ENCODE peak calls at places on chromosomes 13 and 19, in nine cellular contexts. K, I, Y, O, A, Q, F, T and V are unnamed samples.
A peak's percentile ranks its signal among the peaks of the same experiment; 100 is the strongest.

GRCh38 chr19:42132030-42132628 is at the start of gene POU2F2:
- DNase-seq in K (peak; percentile 60), I (no peak), Y (peak; percentile 96), O (no peak), A (no peak), Q (no peak), F (no peak), T (no peak), V (no peak)

GRCh38 chr13:79423801-79424642 is 18.0 kb upstream of the RBM26 start:
- DNase-seq in K (peak; percentile 75), I (no peak), Y (no peak), O (peak; percentile 34), A (peak; percentile 42), Q (peak; percentile 59), F (peak; percentile 39), T (no peak), V (no peak)

GRCh38 chr13:37914781-37915391 is 45.3 kb upstream of the TRPC4 start:
- DNase-seq in K (peak; percentile 31), I (no peak), Y (no peak), O (peak; percentile 11), A (no peak), Q (peak; percentile 38), F (peak; percentile 5), T (no peak), V (no peak)

GRCh38 chr13:102333320-102334181 is 68.3 kb downstream of the FGF14 start:
- DNase-seq in K (peak; percentile 59), I (no peak), Y (no peak), O (no peak), A (no peak), Q (no peak), F (no peak), T (no peak), V (no peak)

GRCh38 chr13:112424098-112424497 is 47.9 kb downstream of the SPACA7 start:
- DNase-seq in K (no peak), I (no peak), Y (peak; percentile 53), O (no peak), A (no peak), Q (no peak), F (no peak), T (no peak), V (no peak)

GRCh38 chr13:60511637-60512036 is 114.6 kb downstream of the TDRD3 start:
- DNase-seq in K (peak; percentile 4), I (no peak), Y (no peak), O (no peak), A (no peak), Q (no peak), F (no peak), T (no peak), V (no peak)

GRCh38 chr13:32829269-32829668 is 187.0 kb upstream of the KL start:
- DNase-seq in K (no peak), I (no peak), Y (no peak), O (peak; percentile 51), A (no peak), Q (no peak), F (no peak), T (no peak), V (no peak)

GRCh38 chr19:16371540-16371986 is 46.9 kb downstream of the KLF2 start:
- DNase-seq in K (no peak), I (no peak), Y (peak; percentile 98), O (no peak), A (no peak), Q (no peak), F (no peak), T (peak; percentile 58), V (no peak)

GRCh38 chr13:38819053-38819452 is 132.2 kb downstream of the FREM2 start:
- DNase-seq in K (no peak), I (no peak), Y (no peak), O (peak; percentile 51), A (no peak), Q (no peak), F (no peak), T (no peak), V (no peak)

GRCh38 chr19:2083174-2083854 is 12.8 kb downstream of the MOB3A start:
- DNase-seq in K (no peak), I (no peak), Y (peak; percentile 90), O (no peak), A (no peak), Q (no peak), F (no peak), T (no peak), V (no peak)

GRCh38 chr13:48783181-48783630 is 129.5 kb downstream of the CYSLTR2 start:
- DNase-seq in K (no peak), I (no peak), Y (peak; percentile 86), O (peak; percentile 85), A (peak; percentile 100), Q (peak; percentile 99), F (peak; percentile 73), T (peak; percentile 12), V (no peak)

GRCh38 chr13:29464105-29464679 is 131.3 kb downstream of the SLC7A1 start:
- DNase-seq in K (no peak), I (no peak), Y (no peak), O (no peak), A (no peak), Q (no peak), F (no peak), T (no peak), V (no peak)

GRCh38 chr13:42333613-42334328 is 61.8 kb downstream of the AKAP11 start:
- DNase-seq in K (peak; percentile 80), I (peak; percentile 7), Y (no peak), O (peak; percentile 10), A (peak; percentile 42), Q (peak; percentile 53), F (peak; percentile 13), T (no peak), V (peak; percentile 19)

GRCh38 chr19:28706693-28707092 is 506.3 kb downstream of the UQCRFS1 start:
- DNase-seq in K (no peak), I (no peak), Y (no peak), O (no peak), A (no peak), Q (no peak), F (no peak), T (no peak), V (no peak)

GRCh38 chr19:6087074-6087506 is 23.2 kb downstream of the RFX2 start:
- DNase-seq in K (peak; percentile 18), I (no peak), Y (no peak), O (no peak), A (no peak), Q (no peak), F (no peak), T (no peak), V (no peak)

GRCh38 chr13:36526897-36527296 is 94.6 kb downstream of the CCNA1 start:
- DNase-seq in K (peak; percentile 21), I (no peak), Y (no peak), O (no peak), A (no peak), Q (no peak), F (no peak), T (no peak), V (no peak)

GRCh38 chr13:20387441-20387971 is 138.2 kb downstream of the CRYL1 start:
- DNase-seq in K (no peak), I (no peak), Y (no peak), O (peak; percentile 51), A (no peak), Q (peak; percentile 13), F (no peak), T (no peak), V (no peak)

GRCh38 chr19:44668985-44669764 is 2.1 kb upstream of the CEACAM19 start:
- DNase-seq in K (no peak), I (no peak), Y (no peak), O (no peak), A (no peak), Q (no peak), F (no peak), T (no peak), V (no peak)

GRCh38 chr13:75788494-75788991 is 152.4 kb downstream of the LMO7 start:
- DNase-seq in K (no peak), I (no peak), Y (no peak), O (peak; percentile 92), A (peak; percentile 93), Q (peak; percentile 99), F (peak; percentile 47), T (no peak), V (no peak)

GRCh38 chr13:97946951-97947588 is 6.4 kb upstream of the IPO5 start:
- DNase-seq in K (no peak), I (no peak), Y (no peak), O (peak; percentile 92), A (peak; percentile 85), Q (peak; percentile 82), F (peak; percentile 90), T (no peak), V (peak; percentile 58)

GRCh38 chr13:104984296-104984818 is 1551.1 kb downstream of the EFNB2 start:
- DNase-seq in K (no peak), I (no peak), Y (no peak), O (peak; percentile 71), A (no peak), Q (peak; percentile 84), F (no peak), T (no peak), V (no peak)

GRCh38 chr19:28293685-28294084 is 919.3 kb downstream of the UQCRFS1 start:
- DNase-seq in K (no peak), I (no peak), Y (no peak), O (no peak), A (no peak), Q (no peak), F (no peak), T (no peak), V (no peak)

GRCh38 chr19:49475995-49476880 is 2.2 kb downstream of the FLT3LG start:
- DNase-seq in K (peak; percentile 98), I (peak; percentile 88), Y (no peak), O (no peak), A (peak; percentile 43), Q (no peak), F (peak; percentile 60), T (no peak), V (no peak)

GRCh38 chr13:102484329-102484728 is 82.5 kb upstream of the FGF14 start:
- DNase-seq in K (peak; percentile 56), I (no peak), Y (no peak), O (peak; percentile 2), A (peak; percentile 36), Q (peak; percentile 10), F (no peak), T (no peak), V (no peak)

GRCh38 chr13:21034602-21035190 is 26.7 kb downstream of the LATS2 start:
- DNase-seq in K (peak; percentile 63), I (peak; percentile 52), Y (no peak), O (peak; percentile 65), A (no peak), Q (peak; percentile 43), F (no peak), T (no peak), V (no peak)

GRCh38 chr13:80215368-80215767 is 125.6 kb downstream of the SPRY2 start:
- DNase-seq in K (no peak), I (no peak), Y (no peak), O (peak; percentile 77), A (peak; percentile 75), Q (peak; percentile 46), F (no peak), T (no peak), V (no peak)

GRCh38 chr13:34671136-34671535 is 270.9 kb upstream of the NBEA start:
- DNase-seq in K (no peak), I (no peak), Y (no peak), O (peak; percentile 53), A (no peak), Q (peak; percentile 66), F (peak; percentile 42), T (no peak), V (no peak)

GRCh38 chr13:36298535-36299068 is 988 bp upstream of the CCDC169 start:
- DNase-seq in K (peak; percentile 90), I (no peak), Y (no peak), O (no peak), A (no peak), Q (peak; percentile 31), F (no peak), T (no peak), V (no peak)

GRCh38 chr19:46480409-46480808 is 9.0 kb upstream of the PNMA8A start:
- DNase-seq in K (peak; percentile 71), I (peak; percentile 53), Y (no peak), O (peak; percentile 73), A (peak; percentile 61), Q (peak; percentile 97), F (peak; percentile 35), T (no peak), V (no peak)

GRCh38 chr19:43318796-43319314 is 34.6 kb upstream of the CD177 start:
- DNase-seq in K (no peak), I (no peak), Y (no peak), O (no peak), A (no peak), Q (no peak), F (no peak), T (no peak), V (no peak)

GRCh38 chr13:64793131-64793530 is 2437.0 kb downstream of the PCDH9 start:
- DNase-seq in K (no peak), I (no peak), Y (no peak), O (no peak), A (no peak), Q (no peak), F (no peak), T (no peak), V (no peak)